ENCODE peak calls at places on chromosomes 4 and X, in six cellular contexts. T is adrenal gland, B is Peyer's patch, W is MM.1S, U is A673, Y is HL-60. O is an unnamed sample.
A peak's percentile ranks its signal among the peaks of the same experiment; 100 is the strongest.

GRCh38 chr4:168724960-168725359 is 228.1 kb downstream of the PALLD start:
- DNase-seq in U (peak; percentile 33), W (no peak), T (no peak), Y (no peak), B (no peak), O (no peak)

GRCh38 chr4:7399433-7400234 is 35.1 kb downstream of the PSAPL1 start:
- DNase-seq in U (no peak), Y (no peak), W (no peak), T (no peak), B (no peak), O (peak; percentile 6)

GRCh38 chr4:38094419-38094818 is 134.2 kb downstream of the PTTG2 start:
- DNase-seq in U (no peak), Y (no peak), B (no peak), T (no peak), W (no peak), O (no peak)

GRCh38 chr4:4794421-4794820 is 65.0 kb upstream of the MSX1 start:
- DNase-seq in T (no peak), U (no peak), Y (no peak), B (no peak), W (no peak), O (no peak)

GRCh38 chrX:20260885-20261284 is 5.8 kb downstream of the RPS6KA3 start:
- DNase-seq in U (no peak), Y (no peak), T (no peak), B (no peak), W (no peak), O (no peak)

GRCh38 chr4:187908079-187908501 is 87.5 kb upstream of the ZFP42 start:
- DNase-seq in U (no peak), W (no peak), T (no peak), Y (no peak), B (no peak), O (no peak)

GRCh38 chrX:55546956-55547355 is 57.3 kb upstream of the USP51 start:
- DNase-seq in B (no peak), Y (no peak), T (no peak), W (no peak), U (no peak), O (no peak)

GRCh38 chr4:3825530-3825929 is 59.3 kb downstream of the ADRA2C start:
- DNase-seq in Y (no peak), T (no peak), W (no peak), U (no peak), B (no peak), O (no peak)

GRCh38 chrX:92230628-92231027 is 451.5 kb downstream of the PCDH11X start:
- DNase-seq in W (no peak), U (peak; percentile 19), B (no peak), Y (no peak), T (no peak), O (no peak)

GRCh38 chrX:39815621-39816020 is 282.1 kb downstream of the BCOR start:
- DNase-seq in W (no peak), T (no peak), U (peak; percentile 56), B (no peak), Y (peak; percentile 21), O (no peak)

GRCh38 chr4:46648088-46648744 is 258.3 kb upstream of the GABRA2 start:
- DNase-seq in B (no peak), Y (peak; percentile 42), T (no peak), U (peak; percentile 64), W (peak; percentile 76), O (no peak)

GRCh38 chr4:104967034-104967401 is 179.7 kb upstream of the TET2 start:
- DNase-seq in Y (peak; percentile 27), W (no peak), T (no peak), U (no peak), B (no peak), O (no peak)

GRCh38 chr4:152039085-152039484 is 278.3 kb upstream of the GATB start:
- DNase-seq in W (no peak), Y (no peak), T (no peak), B (no peak), U (no peak), O (no peak)

GRCh38 chr4:148112231-148112982 is 329.8 kb downstream of the NR3C2 start:
- DNase-seq in W (no peak), B (no peak), Y (peak; percentile 8), U (peak; percentile 70), T (no peak), O (no peak)

GRCh38 chrX:100264200-100264599 is 145.9 kb downstream of the PCDH19 start:
- DNase-seq in U (no peak), Y (no peak), W (peak; percentile 13), T (no peak), B (no peak), O (no peak)

GRCh38 chrX:121987163-121987562 is 939.8 kb downstream of the GLUD2 start:
- DNase-seq in T (no peak), U (peak; percentile 73), Y (no peak), B (no peak), W (no peak), O (no peak)

GRCh38 chr4:98546910-98547544 is 111.4 kb downstream of the TSPAN5 start:
- DNase-seq in B (no peak), W (no peak), U (peak; percentile 90), T (peak; percentile 9), Y (no peak), O (peak; percentile 65)

GRCh38 chr4:177371452-177371851 is 61.8 kb downstream of the NEIL3 start:
- DNase-seq in Y (no peak), U (no peak), W (no peak), B (no peak), T (no peak), O (no peak)

GRCh38 chr4:177369372-177369771 is 59.7 kb downstream of the NEIL3 start:
- DNase-seq in T (no peak), W (no peak), B (no peak), U (no peak), Y (no peak), O (no peak)

GRCh38 chr4:177367336-177367735 is 57.7 kb downstream of the NEIL3 start:
- DNase-seq in T (no peak), W (no peak), U (no peak), B (no peak), Y (peak; percentile 18), O (no peak)
- TF ChIP-seq CTCF in T (no peak), W (no peak), U (peak; percentile 28), B (no peak), Y (no peak), O (no peak)

GRCh38 chrX:49160908-49161307 is 1.6 kb upstream of the MAGIX start:
- DNase-seq in Y (no peak), W (no peak), U (no peak), B (no peak), T (no peak), O (no peak)

GRCh38 chrX:49163555-49164419 is 1.2 kb downstream of the MAGIX start:
- DNase-seq in B (peak; percentile 75), T (peak; percentile 92), U (peak; percentile 81), W (peak; percentile 73), Y (peak; percentile 77), O (peak; percentile 88)

GRCh38 chrX:49164589-49165360 is 2.2 kb downstream of the MAGIX start:
- DNase-seq in B (no peak), T (no peak), W (no peak), Y (no peak), U (no peak), O (no peak)

GRCh38 chrX:49165901-49166881 is 3.6 kb downstream of the MAGIX start:
- DNase-seq in B (peak; percentile 73), U (peak; percentile 67), W (peak; percentile 87), Y (peak; percentile 89), T (peak; percentile 89), O (peak; percentile 76)

GRCh38 chrX:49162620-49163019 is at the start of gene MAGIX:
- DNase-seq in W (no peak), Y (no peak), U (no peak), T (no peak), B (no peak), O (no peak)
- H3K27me3 ChIP-seq in W (no peaks in the 10 kb centered on the region), Y (no peaks in the 10 kb centered on the region), U (no peaks in the 10 kb centered on the region), T (no peaks in the 10 kb centered on the region), B (no peaks in the 10 kb centered on the region), O (no peaks in the 10 kb centered on the region)

GRCh38 chrX:112630187-112630586 is 49.6 kb downstream of the LHFPL1 start:
- DNase-seq in T (peak; percentile 2), W (no peak), Y (no peak), B (no peak), U (no peak), O (no peak)
- TF ChIP-seq CTCF in T (no peak), W (no peak), Y (no peak), B (no peak), U (no peak), O (no peak)

GRCh38 chrX:154432210-154432609 is 3.7 kb downstream of the ATP6AP1 start:
- DNase-seq in T (no peak), W (no peak), U (no peak), Y (no peak), B (no peak), O (no peak)
- H3K27me3 ChIP-seq in T (no peaks in the 10 kb centered on the region), W (no peaks in the 10 kb centered on the region), U (no peaks in the 10 kb centered on the region), Y (no peaks in the 10 kb centered on the region), B (no peaks in the 10 kb centered on the region), O (no peaks in the 10 kb centered on the region)